ENCODE peak calls at places on chromosomes 3 and 15, in ten cellular contexts. One of them, this sample, is unnamed.

GRCh38 chr3:175304437-175304836 is 445.3 kb downstream of the NAALADL2 start:
- ATAC-seq in HepG2: no peak
- ATAC-seq in WTC11: no peak
- ATAC-seq in activated CD8-positive, alpha-beta T cell treated with anti-CD3 and anti-CD28 coated beads, Interleukin-2, amount 10 ng/mL, durations not matched to agents 7 days and 5 days: no peak
- ATAC-seq in mucosa of descending colon: no peak
- ATAC-seq in gastrocnemius medialis: no peak
- ATAC-seq in stimulated activated memory B cell treated with anti-CD40 and anti-IgM and Interleukin-4, amounts not matched to agents 10 μg/mL and 1 μg/mL and 100 μg/mL, for 72 hours: no peak
- ATAC-seq in left lung: no peak
- ATAC-seq in CD4-positive, alpha-beta T cell: no peak
- ATAC-seq in HCT116: no peak
- ATAC-seq in this sample: no peak

GRCh38 chr15:75673426-75674247 is 25.9 kb downstream of the SNX33 start:
- ATAC-seq in WTC11: no peak
- ATAC-seq in mucosa of descending colon: peak
- ATAC-seq in activated CD8-positive, alpha-beta T cell treated with anti-CD3 and anti-CD28 coated beads, Interleukin-2, amount 10 ng/mL, durations not matched to agents 7 days and 5 days: no peak
- ATAC-seq in HCT116: no peak
- ATAC-seq in left lung: peak
- ATAC-seq in stimulated activated memory B cell treated with anti-CD40 and anti-IgM and Interleukin-4, amounts not matched to agents 10 μg/mL and 1 μg/mL and 100 μg/mL, for 72 hours: peak
- ATAC-seq in CD4-positive, alpha-beta T cell: no peak
- ATAC-seq in gastrocnemius medialis: peak
- ATAC-seq in HepG2: peak
- ATAC-seq in this sample: no peak

GRCh38 chr3:73341272-73341671 is 279.8 kb downstream of the EBLN2 start:
- ATAC-seq in HepG2: no peak
- ATAC-seq in gastrocnemius medialis: no peak
- ATAC-seq in left lung: no peak
- ATAC-seq in activated CD8-positive, alpha-beta T cell treated with anti-CD3 and anti-CD28 coated beads, Interleukin-2, amount 10 ng/mL, durations not matched to agents 7 days and 5 days: no peak
- ATAC-seq in stimulated activated memory B cell treated with anti-CD40 and anti-IgM and Interleukin-4, amounts not matched to agents 10 μg/mL and 1 μg/mL and 100 μg/mL, for 72 hours: no peak
- ATAC-seq in CD4-positive, alpha-beta T cell: no peak
- ATAC-seq in HCT116: no peak
- ATAC-seq in WTC11: no peak
- ATAC-seq in mucosa of descending colon: no peak
- ATAC-seq in this sample: no peak

GRCh38 chr3:17339233-17339632 is 403.2 kb downstream of the TBC1D5 start:
- ATAC-seq in WTC11: no peak
- ATAC-seq in HepG2: no peak
- ATAC-seq in HCT116: no peak
- ATAC-seq in mucosa of descending colon: no peak
- ATAC-seq in left lung: no peak
- ATAC-seq in stimulated activated memory B cell treated with anti-CD40 and anti-IgM and Interleukin-4, amounts not matched to agents 10 μg/mL and 1 μg/mL and 100 μg/mL, for 72 hours: no peak
- ATAC-seq in activated CD8-positive, alpha-beta T cell treated with anti-CD3 and anti-CD28 coated beads, Interleukin-2, amount 10 ng/mL, durations not matched to agents 7 days and 5 days: no peak
- ATAC-seq in CD4-positive, alpha-beta T cell: no peak
- ATAC-seq in gastrocnemius medialis: no peak
- ATAC-seq in this sample: no peak

GRCh38 chr3:56966509-56966908 is 94.0 kb upstream of the SPATA12 start:
- ATAC-seq in left lung: no peak
- ATAC-seq in WTC11: no peak
- ATAC-seq in gastrocnemius medialis: no peak
- ATAC-seq in activated CD8-positive, alpha-beta T cell treated with anti-CD3 and anti-CD28 coated beads, Interleukin-2, amount 10 ng/mL, durations not matched to agents 7 days and 5 days: peak
- ATAC-seq in HCT116: no peak
- ATAC-seq in mucosa of descending colon: no peak
- ATAC-seq in stimulated activated memory B cell treated with anti-CD40 and anti-IgM and Interleukin-4, amounts not matched to agents 10 μg/mL and 1 μg/mL and 100 μg/mL, for 72 hours: no peak
- ATAC-seq in HepG2: no peak
- ATAC-seq in CD4-positive, alpha-beta T cell: no peak
- ATAC-seq in this sample: no peak

GRCh38 chr3:70120360-70120966 is 120.9 kb downstream of the SAMMSON start:
- ATAC-seq in HepG2: peak
- ATAC-seq in mucosa of descending colon: peak
- ATAC-seq in gastrocnemius medialis: no peak
- ATAC-seq in HCT116: peak
- ATAC-seq in CD4-positive, alpha-beta T cell: peak
- ATAC-seq in WTC11: peak
- ATAC-seq in left lung: peak
- ATAC-seq in activated CD8-positive, alpha-beta T cell treated with anti-CD3 and anti-CD28 coated beads, Interleukin-2, amount 10 ng/mL, durations not matched to agents 7 days and 5 days: no peak
- ATAC-seq in stimulated activated memory B cell treated with anti-CD40 and anti-IgM and Interleukin-4, amounts not matched to agents 10 μg/mL and 1 μg/mL and 100 μg/mL, for 72 hours: peak
- ATAC-seq in this sample: peak

GRCh38 chr3:190494907-190495306 is 19.0 kb upstream of the IL1RAP start:
- ATAC-seq in HCT116: no peak
- ATAC-seq in gastrocnemius medialis: no peak
- ATAC-seq in HepG2: no peak
- ATAC-seq in WTC11: no peak
- ATAC-seq in left lung: no peak
- ATAC-seq in CD4-positive, alpha-beta T cell: no peak
- ATAC-seq in mucosa of descending colon: no peak
- ATAC-seq in stimulated activated memory B cell treated with anti-CD40 and anti-IgM and Interleukin-4, amounts not matched to agents 10 μg/mL and 1 μg/mL and 100 μg/mL, for 72 hours: no peak
- ATAC-seq in activated CD8-positive, alpha-beta T cell treated with anti-CD3 and anti-CD28 coated beads, Interleukin-2, amount 10 ng/mL, durations not matched to agents 7 days and 5 days: no peak
- ATAC-seq in this sample: no peak

GRCh38 chr15:70093481-70094309 is 4.0 kb downstream of the TLE3 start:
- ATAC-seq in HepG2: no peak
- ATAC-seq in left lung: no peak
- ATAC-seq in gastrocnemius medialis: no peak
- ATAC-seq in HCT116: no peak
- ATAC-seq in mucosa of descending colon: peak
- ATAC-seq in CD4-positive, alpha-beta T cell: no peak
- ATAC-seq in WTC11: peak
- ATAC-seq in activated CD8-positive, alpha-beta T cell treated with anti-CD3 and anti-CD28 coated beads, Interleukin-2, amount 10 ng/mL, durations not matched to agents 7 days and 5 days: no peak
- ATAC-seq in stimulated activated memory B cell treated with anti-CD40 and anti-IgM and Interleukin-4, amounts not matched to agents 10 μg/mL and 1 μg/mL and 100 μg/mL, for 72 hours: no peak
- ATAC-seq in this sample: peak

GRCh38 chr3:114221165-114221880 is 16.1 kb downstream of the ZNF80 start:
- ATAC-seq in activated CD8-positive, alpha-beta T cell treated with anti-CD3 and anti-CD28 coated beads, Interleukin-2, amount 10 ng/mL, durations not matched to agents 7 days and 5 days: peak
- ATAC-seq in mucosa of descending colon: peak
- ATAC-seq in HCT116: no peak
- ATAC-seq in left lung: no peak
- ATAC-seq in HepG2: no peak
- ATAC-seq in gastrocnemius medialis: no peak
- ATAC-seq in WTC11: no peak
- ATAC-seq in stimulated activated memory B cell treated with anti-CD40 and anti-IgM and Interleukin-4, amounts not matched to agents 10 μg/mL and 1 μg/mL and 100 μg/mL, for 72 hours: no peak
- ATAC-seq in CD4-positive, alpha-beta T cell: peak
- ATAC-seq in this sample: no peak

GRCh38 chr15:95843241-95843851 is 487.2 kb upstream of the NR2F2 start:
- ATAC-seq in activated CD8-positive, alpha-beta T cell treated with anti-CD3 and anti-CD28 coated beads, Interleukin-2, amount 10 ng/mL, durations not matched to agents 7 days and 5 days: no peak
- ATAC-seq in left lung: no peak
- ATAC-seq in WTC11: no peak
- ATAC-seq in gastrocnemius medialis: peak
- ATAC-seq in mucosa of descending colon: no peak
- ATAC-seq in HCT116: no peak
- ATAC-seq in stimulated activated memory B cell treated with anti-CD40 and anti-IgM and Interleukin-4, amounts not matched to agents 10 μg/mL and 1 μg/mL and 100 μg/mL, for 72 hours: no peak
- ATAC-seq in CD4-positive, alpha-beta T cell: no peak
- ATAC-seq in HepG2: no peak
- ATAC-seq in this sample: no peak

GRCh38 chr3:13780432-13781173 is 99.3 kb downstream of the WNT7A start:
- ATAC-seq in HepG2: no peak
- ATAC-seq in CD4-positive, alpha-beta T cell: no peak
- ATAC-seq in gastrocnemius medialis: no peak
- ATAC-seq in WTC11: no peak
- ATAC-seq in HCT116: no peak
- ATAC-seq in left lung: no peak
- ATAC-seq in mucosa of descending colon: no peak
- ATAC-seq in activated CD8-positive, alpha-beta T cell treated with anti-CD3 and anti-CD28 coated beads, Interleukin-2, amount 10 ng/mL, durations not matched to agents 7 days and 5 days: no peak
- ATAC-seq in stimulated activated memory B cell treated with anti-CD40 and anti-IgM and Interleukin-4, amounts not matched to agents 10 μg/mL and 1 μg/mL and 100 μg/mL, for 72 hours: peak
- ATAC-seq in this sample: no peak

GRCh38 chr3:8094415-8094814 is 407.2 kb upstream of the LMCD1 start:
- ATAC-seq in WTC11: no peak
- ATAC-seq in HCT116: no peak
- ATAC-seq in left lung: no peak
- ATAC-seq in activated CD8-positive, alpha-beta T cell treated with anti-CD3 and anti-CD28 coated beads, Interleukin-2, amount 10 ng/mL, durations not matched to agents 7 days and 5 days: no peak
- ATAC-seq in stimulated activated memory B cell treated with anti-CD40 and anti-IgM and Interleukin-4, amounts not matched to agents 10 μg/mL and 1 μg/mL and 100 μg/mL, for 72 hours: no peak
- ATAC-seq in HepG2: no peak
- ATAC-seq in CD4-positive, alpha-beta T cell: no peak
- ATAC-seq in mucosa of descending colon: no peak
- ATAC-seq in gastrocnemius medialis: no peak
- ATAC-seq in this sample: no peak

GRCh38 chr3:98770261-98771039 is 7.3 kb downstream of the ST3GAL6 start:
- ATAC-seq in activated CD8-positive, alpha-beta T cell treated with anti-CD3 and anti-CD28 coated beads, Interleukin-2, amount 10 ng/mL, durations not matched to agents 7 days and 5 days: peak
- ATAC-seq in HepG2: no peak
- ATAC-seq in gastrocnemius medialis: peak
- ATAC-seq in mucosa of descending colon: peak
- ATAC-seq in stimulated activated memory B cell treated with anti-CD40 and anti-IgM and Interleukin-4, amounts not matched to agents 10 μg/mL and 1 μg/mL and 100 μg/mL, for 72 hours: no peak
- ATAC-seq in left lung: peak
- ATAC-seq in WTC11: no peak
- ATAC-seq in CD4-positive, alpha-beta T cell: no peak
- ATAC-seq in HCT116: no peak
- ATAC-seq in this sample: no peak

GRCh38 chr15:79168922-79169322 is 78.3 kb upstream of the RASGRF1 start:
- ATAC-seq in mucosa of descending colon: no peak
- ATAC-seq in WTC11: peak
- ATAC-seq in left lung: peak
- ATAC-seq in activated CD8-positive, alpha-beta T cell treated with anti-CD3 and anti-CD28 coated beads, Interleukin-2, amount 10 ng/mL, durations not matched to agents 7 days and 5 days: no peak
- ATAC-seq in gastrocnemius medialis: no peak
- ATAC-seq in CD4-positive, alpha-beta T cell: no peak
- ATAC-seq in HepG2: peak
- ATAC-seq in HCT116: peak
- ATAC-seq in stimulated activated memory B cell treated with anti-CD40 and anti-IgM and Interleukin-4, amounts not matched to agents 10 μg/mL and 1 μg/mL and 100 μg/mL, for 72 hours: no peak
- ATAC-seq in this sample: peak

GRCh38 chr15:27770769-27771554 is 328.2 kb downstream of the OCA2 start:
- ATAC-seq in WTC11: no peak
- ATAC-seq in mucosa of descending colon: no peak
- ATAC-seq in stimulated activated memory B cell treated with anti-CD40 and anti-IgM and Interleukin-4, amounts not matched to agents 10 μg/mL and 1 μg/mL and 100 μg/mL, for 72 hours: no peak
- ATAC-seq in activated CD8-positive, alpha-beta T cell treated with anti-CD3 and anti-CD28 coated beads, Interleukin-2, amount 10 ng/mL, durations not matched to agents 7 days and 5 days: no peak
- ATAC-seq in HepG2: no peak
- ATAC-seq in CD4-positive, alpha-beta T cell: no peak
- ATAC-seq in HCT116: no peak
- ATAC-seq in gastrocnemius medialis: no peak
- ATAC-seq in left lung: no peak
- ATAC-seq in this sample: no peak

GRCh38 chr15:28125673-28126651 is 26.8 kb upstream of the OCA2 start:
- ATAC-seq in activated CD8-positive, alpha-beta T cell treated with anti-CD3 and anti-CD28 coated beads, Interleukin-2, amount 10 ng/mL, durations not matched to agents 7 days and 5 days: peak
- ATAC-seq in HCT116: peak
- ATAC-seq in left lung: peak
- ATAC-seq in CD4-positive, alpha-beta T cell: peak
- ATAC-seq in WTC11: peak
- ATAC-seq in mucosa of descending colon: peak
- ATAC-seq in HepG2: peak
- ATAC-seq in stimulated activated memory B cell treated with anti-CD40 and anti-IgM and Interleukin-4, amounts not matched to agents 10 μg/mL and 1 μg/mL and 100 μg/mL, for 72 hours: no peak
- ATAC-seq in gastrocnemius medialis: no peak
- ATAC-seq in this sample: no peak

GRCh38 chr15:50707878-50708427 is 21.4 kb upstream of the TRPM7 start:
- ATAC-seq in CD4-positive, alpha-beta T cell: no peak
- ATAC-seq in activated CD8-positive, alpha-beta T cell treated with anti-CD3 and anti-CD28 coated beads, Interleukin-2, amount 10 ng/mL, durations not matched to agents 7 days and 5 days: no peak
- ATAC-seq in gastrocnemius medialis: peak
- ATAC-seq in stimulated activated memory B cell treated with anti-CD40 and anti-IgM and Interleukin-4, amounts not matched to agents 10 μg/mL and 1 μg/mL and 100 μg/mL, for 72 hours: no peak
- ATAC-seq in WTC11: no peak
- ATAC-seq in left lung: no peak
- ATAC-seq in HepG2: no peak
- ATAC-seq in mucosa of descending colon: no peak
- ATAC-seq in HCT116: no peak
- ATAC-seq in this sample: no peak

GRCh38 chr15:84961114-84961452 is 20.6 kb upstream of the PDE8A start:
- ATAC-seq in WTC11: peak
- ATAC-seq in CD4-positive, alpha-beta T cell: no peak
- ATAC-seq in gastrocnemius medialis: no peak
- ATAC-seq in left lung: no peak
- ATAC-seq in activated CD8-positive, alpha-beta T cell treated with anti-CD3 and anti-CD28 coated beads, Interleukin-2, amount 10 ng/mL, durations not matched to agents 7 days and 5 days: no peak
- ATAC-seq in mucosa of descending colon: no peak
- ATAC-seq in stimulated activated memory B cell treated with anti-CD40 and anti-IgM and Interleukin-4, amounts not matched to agents 10 μg/mL and 1 μg/mL and 100 μg/mL, for 72 hours: no peak
- ATAC-seq in HCT116: no peak
- ATAC-seq in HepG2: peak
- ATAC-seq in this sample: no peak

GRCh38 chr15:101337976-101338375 is 42.9 kb upstream of the SNRPA1 start:
- ATAC-seq in mucosa of descending colon: no peak
- ATAC-seq in WTC11: no peak
- ATAC-seq in stimulated activated memory B cell treated with anti-CD40 and anti-IgM and Interleukin-4, amounts not matched to agents 10 μg/mL and 1 μg/mL and 100 μg/mL, for 72 hours: no peak
- ATAC-seq in gastrocnemius medialis: no peak
- ATAC-seq in left lung: no peak
- ATAC-seq in HepG2: no peak
- ATAC-seq in HCT116: no peak
- ATAC-seq in CD4-positive, alpha-beta T cell: no peak
- ATAC-seq in activated CD8-positive, alpha-beta T cell treated with anti-CD3 and anti-CD28 coated beads, Interleukin-2, amount 10 ng/mL, durations not matched to agents 7 days and 5 days: no peak
- ATAC-seq in this sample: no peak

GRCh38 chr3:59480486-59480995 is 430.7 kb upstream of the CFAP20DC start:
- ATAC-seq in HCT116: no peak
- ATAC-seq in HepG2: no peak
- ATAC-seq in CD4-positive, alpha-beta T cell: no peak
- ATAC-seq in mucosa of descending colon: peak
- ATAC-seq in WTC11: no peak
- ATAC-seq in gastrocnemius medialis: no peak
- ATAC-seq in left lung: peak
- ATAC-seq in activated CD8-positive, alpha-beta T cell treated with anti-CD3 and anti-CD28 coated beads, Interleukin-2, amount 10 ng/mL, durations not matched to agents 7 days and 5 days: peak
- ATAC-seq in stimulated activated memory B cell treated with anti-CD40 and anti-IgM and Interleukin-4, amounts not matched to agents 10 μg/mL and 1 μg/mL and 100 μg/mL, for 72 hours: no peak
- ATAC-seq in this sample: peak

GRCh38 chr3:152213086-152213674 is 55.5 kb upstream of the MBNL1 start:
- ATAC-seq in left lung: peak
- ATAC-seq in gastrocnemius medialis: no peak
- ATAC-seq in CD4-positive, alpha-beta T cell: no peak
- ATAC-seq in HepG2: no peak
- ATAC-seq in activated CD8-positive, alpha-beta T cell treated with anti-CD3 and anti-CD28 coated beads, Interleukin-2, amount 10 ng/mL, durations not matched to agents 7 days and 5 days: no peak
- ATAC-seq in mucosa of descending colon: no peak
- ATAC-seq in stimulated activated memory B cell treated with anti-CD40 and anti-IgM and Interleukin-4, amounts not matched to agents 10 μg/mL and 1 μg/mL and 100 μg/mL, for 72 hours: no peak
- ATAC-seq in HCT116: no peak
- ATAC-seq in WTC11: peak
- ATAC-seq in this sample: no peak

GRCh38 chr3:55591893-55592292 is 104.8 kb upstream of the WNT5A start:
- ATAC-seq in left lung: peak
- ATAC-seq in gastrocnemius medialis: no peak
- ATAC-seq in mucosa of descending colon: no peak
- ATAC-seq in HCT116: no peak
- ATAC-seq in CD4-positive, alpha-beta T cell: no peak
- ATAC-seq in stimulated activated memory B cell treated with anti-CD40 and anti-IgM and Interleukin-4, amounts not matched to agents 10 μg/mL and 1 μg/mL and 100 μg/mL, for 72 hours: no peak
- ATAC-seq in activated CD8-positive, alpha-beta T cell treated with anti-CD3 and anti-CD28 coated beads, Interleukin-2, amount 10 ng/mL, durations not matched to agents 7 days and 5 days: no peak
- ATAC-seq in HepG2: no peak
- ATAC-seq in WTC11: no peak
- ATAC-seq in this sample: peak

GRCh38 chr3:150177673-150178378 is 207.1 kb upstream of the PFN2 start:
- ATAC-seq in HCT116: no peak
- ATAC-seq in left lung: no peak
- ATAC-seq in mucosa of descending colon: no peak
- ATAC-seq in CD4-positive, alpha-beta T cell: no peak
- ATAC-seq in stimulated activated memory B cell treated with anti-CD40 and anti-IgM and Interleukin-4, amounts not matched to agents 10 μg/mL and 1 μg/mL and 100 μg/mL, for 72 hours: peak
- ATAC-seq in HepG2: no peak
- ATAC-seq in activated CD8-positive, alpha-beta T cell treated with anti-CD3 and anti-CD28 coated beads, Interleukin-2, amount 10 ng/mL, durations not matched to agents 7 days and 5 days: no peak
- ATAC-seq in gastrocnemius medialis: no peak
- ATAC-seq in WTC11: no peak
- ATAC-seq in this sample: peak

GRCh38 chr3:113736548-113737089 is 9.4 kb downstream of the NAA50 start:
- ATAC-seq in left lung: peak
- ATAC-seq in stimulated activated memory B cell treated with anti-CD40 and anti-IgM and Interleukin-4, amounts not matched to agents 10 μg/mL and 1 μg/mL and 100 μg/mL, for 72 hours: peak
- ATAC-seq in WTC11: peak
- ATAC-seq in HCT116: peak
- ATAC-seq in HepG2: peak
- ATAC-seq in mucosa of descending colon: peak
- ATAC-seq in activated CD8-positive, alpha-beta T cell treated with anti-CD3 and anti-CD28 coated beads, Interleukin-2, amount 10 ng/mL, durations not matched to agents 7 days and 5 days: peak
- ATAC-seq in gastrocnemius medialis: peak
- ATAC-seq in CD4-positive, alpha-beta T cell: peak
- ATAC-seq in this sample: peak

GRCh38 chr15:25688166-25688565 is 175.0 kb downstream of the ATP10A start:
- ATAC-seq in gastrocnemius medialis: no peak
- ATAC-seq in HepG2: no peak
- ATAC-seq in mucosa of descending colon: no peak
- ATAC-seq in left lung: no peak
- ATAC-seq in WTC11: no peak
- ATAC-seq in activated CD8-positive, alpha-beta T cell treated with anti-CD3 and anti-CD28 coated beads, Interleukin-2, amount 10 ng/mL, durations not matched to agents 7 days and 5 days: no peak
- ATAC-seq in stimulated activated memory B cell treated with anti-CD40 and anti-IgM and Interleukin-4, amounts not matched to agents 10 μg/mL and 1 μg/mL and 100 μg/mL, for 72 hours: no peak
- ATAC-seq in CD4-positive, alpha-beta T cell: no peak
- ATAC-seq in HCT116: no peak
- ATAC-seq in this sample: no peak

GRCh38 chr3:172627057-172627809 is 83.6 kb downstream of the NCEH1 start:
- ATAC-seq in WTC11: no peak
- ATAC-seq in activated CD8-positive, alpha-beta T cell treated with anti-CD3 and anti-CD28 coated beads, Interleukin-2, amount 10 ng/mL, durations not matched to agents 7 days and 5 days: no peak
- ATAC-seq in gastrocnemius medialis: no peak
- ATAC-seq in stimulated activated memory B cell treated with anti-CD40 and anti-IgM and Interleukin-4, amounts not matched to agents 10 μg/mL and 1 μg/mL and 100 μg/mL, for 72 hours: no peak
- ATAC-seq in HepG2: no peak
- ATAC-seq in HCT116: no peak
- ATAC-seq in left lung: peak
- ATAC-seq in mucosa of descending colon: no peak
- ATAC-seq in CD4-positive, alpha-beta T cell: no peak
- ATAC-seq in this sample: peak

GRCh38 chr15:55834331-55834730 is 91.4 kb upstream of the PRTG start:
- ATAC-seq in HepG2: no peak
- ATAC-seq in gastrocnemius medialis: no peak
- ATAC-seq in HCT116: no peak
- ATAC-seq in stimulated activated memory B cell treated with anti-CD40 and anti-IgM and Interleukin-4, amounts not matched to agents 10 μg/mL and 1 μg/mL and 100 μg/mL, for 72 hours: no peak
- ATAC-seq in activated CD8-positive, alpha-beta T cell treated with anti-CD3 and anti-CD28 coated beads, Interleukin-2, amount 10 ng/mL, durations not matched to agents 7 days and 5 days: no peak
- ATAC-seq in CD4-positive, alpha-beta T cell: no peak
- ATAC-seq in WTC11: no peak
- ATAC-seq in left lung: no peak
- ATAC-seq in mucosa of descending colon: no peak
- ATAC-seq in this sample: no peak

GRCh38 chr3:16289144-16289889 is 24.3 kb downstream of the OXNAD1 start:
- ATAC-seq in mucosa of descending colon: no peak
- ATAC-seq in HCT116: no peak
- ATAC-seq in gastrocnemius medialis: no peak
- ATAC-seq in WTC11: no peak
- ATAC-seq in activated CD8-positive, alpha-beta T cell treated with anti-CD3 and anti-CD28 coated beads, Interleukin-2, amount 10 ng/mL, durations not matched to agents 7 days and 5 days: no peak
- ATAC-seq in HepG2: no peak
- ATAC-seq in stimulated activated memory B cell treated with anti-CD40 and anti-IgM and Interleukin-4, amounts not matched to agents 10 μg/mL and 1 μg/mL and 100 μg/mL, for 72 hours: no peak
- ATAC-seq in CD4-positive, alpha-beta T cell: no peak
- ATAC-seq in left lung: no peak
- ATAC-seq in this sample: no peak

This sample was measured in esophagus mucosa.